ENCODE peak calls at places on chromosome 21, in five cellular contexts. One of them, this sample, is unnamed.

GRCh38 chr21:42467613-42467983 is 28.4 kb downstream of the RSPH1 start:
- DNase-seq in HFF-Myc: no peak
- DNase-seq in AG09319: no peak
- DNase-seq in nephron progenitor cell: no peak
- DNase-seq in GM04504: no peak
- DNase-seq in this sample: no peak

GRCh38 chr21:15839026-15839425 is 109.2 kb downstream of the USP25 start:
- DNase-seq in HFF-Myc: no peak
- DNase-seq in AG09319: no peak
- DNase-seq in nephron progenitor cell: no peak
- DNase-seq in GM04504: no peak
- DNase-seq in this sample: no peak

GRCh38 chr21:45981154-45981606 is 390 bp upstream of the COL6A1 start:
- DNase-seq in HFF-Myc: peak
- DNase-seq in AG09319: peak
- DNase-seq in nephron progenitor cell: peak
- DNase-seq in GM04504: peak
- DNase-seq in this sample: peak

GRCh38 chr21:44969066-44969649 is 29.3 kb downstream of the SLX9 start:
- DNase-seq in HFF-Myc: no peak
- DNase-seq in AG09319: no peak
- DNase-seq in nephron progenitor cell: no peak
- DNase-seq in GM04504: no peak
- DNase-seq in this sample: no peak

GRCh38 chr21:25733859-25734653 is 648 bp downstream of the ATP5PF start:
- DNase-seq in HFF-Myc: no peak
- DNase-seq in AG09319: no peak
- DNase-seq in nephron progenitor cell: peak
- DNase-seq in GM04504: peak
- DNase-seq in this sample: no peak

GRCh38 chr21:42461881-42462877 is 33.8 kb downstream of the RSPH1 start:
- DNase-seq in HFF-Myc: no peak
- DNase-seq in AG09319: no peak
- DNase-seq in nephron progenitor cell: no peak
- DNase-seq in GM04504: no peak
- DNase-seq in this sample: no peak

GRCh38 chr21:15289896-15290841 is 225.4 kb upstream of the NRIP1 start:
- DNase-seq in HFF-Myc: no peak
- DNase-seq in AG09319: no peak
- DNase-seq in nephron progenitor cell: peak
- DNase-seq in GM04504: no peak
- DNase-seq in this sample: peak

GRCh38 chr21:44304846-44305245 is 5.0 kb downstream of the PFKL start:
- DNase-seq in HFF-Myc: no peak
- DNase-seq in AG09319: no peak
- DNase-seq in nephron progenitor cell: peak
- DNase-seq in GM04504: no peak
- DNase-seq in this sample: no peak

GRCh38 chr21:45010096-45010495 is 64.3 kb upstream of the ADARB1 start:
- DNase-seq in HFF-Myc: no peak
- DNase-seq in AG09319: no peak
- DNase-seq in nephron progenitor cell: no peak
- DNase-seq in GM04504: no peak
- DNase-seq in this sample: no peak

GRCh38 chr21:28436286-28436932 is 556.3 kb downstream of the LTN1 start:
- DNase-seq in HFF-Myc: peak
- DNase-seq in AG09319: no peak
- DNase-seq in nephron progenitor cell: no peak
- DNase-seq in GM04504: no peak
- DNase-seq in this sample: no peak

GRCh38 chr21:16022121-16022520 is 292.3 kb downstream of the USP25 start:
- DNase-seq in HFF-Myc: no peak
- DNase-seq in AG09319: no peak
- DNase-seq in nephron progenitor cell: no peak
- DNase-seq in GM04504: no peak
- DNase-seq in this sample: no peak

GRCh38 chr21:26490771-26491170 is 82.3 kb downstream of the CYYR1 start:
- DNase-seq in HFF-Myc: no peak
- DNase-seq in AG09319: no peak
- DNase-seq in nephron progenitor cell: no peak
- DNase-seq in GM04504: no peak
- DNase-seq in this sample: no peak

GRCh38 chr21:34928637-34929036 is 120.5 kb downstream of the RUNX1 start:
- DNase-seq in HFF-Myc: no peak
- DNase-seq in AG09319: no peak
- DNase-seq in nephron progenitor cell: no peak
- DNase-seq in GM04504: no peak
- DNase-seq in this sample: no peak

GRCh38 chr21:41972511-41973205 is 18.8 kb upstream of the C2CD2 start:
- DNase-seq in HFF-Myc: no peak
- DNase-seq in AG09319: no peak
- DNase-seq in nephron progenitor cell: no peak
- DNase-seq in GM04504: no peak
- DNase-seq in this sample: no peak

This sample was measured in ecto neural progenitor cell.